ENCODE peak calls at places on chromosome 22, in ten cellular contexts. Y, C, V, Z, U, A, L, R, F and W are unnamed samples. For H3K4me1, the result is how much of the 10 kb centered on the place peaks cover.

GRCh38 chr22:35051791-35052190 is 14.2 kb upstream of the ISX start:
- DNase-seq in Y (no peak), C (no peak), V (no peak), Z (no peak), U (no peak), A (no peak), L (no peak), R (no peak), F (no peak), W (no peak)

GRCh38 chr22:45212306-45212709 is 28.4 kb downstream of the KIAA0930 start:
- DNase-seq in Y (peak), C (no peak), V (no peak), Z (no peak), U (peak), A (no peak), L (no peak), R (no peak), F (no peak), W (peak)

GRCh38 chr22:49810363-49811013 is 17.2 kb downstream of the BRD1 start:
- DNase-seq in Y (no peak), C (no peak), V (no peak), Z (no peak), U (no peak), A (no peak), L (no peak), R (no peak), F (no peak), W (peak)

GRCh38 chr22:20567371-20567847 is 60.0 kb downstream of the MED15 start:
- DNase-seq in Y (no peak), C (no peak), V (no peak), Z (no peak), U (peak), A (no peak), L (peak), R (no peak), F (no peak), W (no peak)

GRCh38 chr22:50490531-50491308 is 4.1 kb downstream of the MIOX start:
- DNase-seq in Y (peak), C (no peak), V (no peak), Z (peak), U (no peak), A (no peak), L (no peak), R (no peak), F (no peak), W (no peak)

GRCh38 chr22:50307891-50308596 is 598 bp upstream of the PLXNB2 start:
- DNase-seq in Y (no peak), C (no peak), V (no peak), Z (no peak), U (peak), A (no peak), L (no peak), R (no peak), F (no peak), W (no peak)

GRCh38 chr22:25940479-25940878 is 198.5 kb downstream of the MYO18B start:
- DNase-seq in Y (no peak), C (no peak), V (no peak), Z (no peak), U (no peak), A (no peak), L (no peak), R (no peak), F (no peak), W (no peak)

GRCh38 chr22:45096256-45096907 is 67.3 kb upstream of the NUP50 start:
- DNase-seq in Y (peak), C (peak), V (peak), Z (peak), U (no peak), A (peak), L (peak), R (no peak), F (peak), W (peak)

GRCh38 chr22:45544588-45545170 is 42.0 kb downstream of the FBLN1 start:
- DNase-seq in Y (no peak), C (no peak), V (no peak), Z (no peak), U (no peak), A (no peak), L (no peak), R (no peak), F (no peak), W (no peak)

GRCh38 chr22:49918911-49919881 is 762 bp downstream of the CRELD2 start:
- DNase-seq in Y (no peak), C (no peak), V (no peak), Z (no peak), U (no peak), A (no peak), L (no peak), R (no peak), F (no peak), W (no peak)

GRCh38 chr22:44869196-44869595 is 116.8 kb downstream of the ARHGAP8 start:
- DNase-seq in Y (no peak), C (no peak), V (no peak), Z (no peak), U (no peak), A (no peak), L (peak), R (no peak), F (no peak), W (no peak)

GRCh38 chr22:37425800-37426531 is 1.3 kb downstream of the ELFN2 start:
- DNase-seq in Y (peak), C (no peak), V (no peak), Z (peak), U (no peak), A (no peak), L (no peak), R (no peak), F (no peak), W (no peak)

GRCh38 chr22:46139895-46140350 is 10.4 kb upstream of the PPARA start:
- DNase-seq in Y (no peak), C (no peak), V (peak), Z (no peak), U (no peak), A (no peak), L (no peak), R (no peak), F (no peak), W (no peak)

GRCh38 chr22:28710112-28710888 is 30.7 kb upstream of the TTC28 start:
- DNase-seq in Y (peak), C (no peak), V (no peak), Z (no peak), U (no peak), A (no peak), L (peak), R (no peak), F (no peak), W (no peak)

GRCh38 chr22:18024956-18025720 is 777 bp upstream of the MICAL3 start:
- DNase-seq in Y (no peak), C (no peak), V (no peak), Z (peak), U (no peak), A (no peak), L (no peak), R (no peak), F (no peak), W (no peak)

GRCh38 chr22:19229600-19229999 is 51.1 kb upstream of the SLC25A1 start:
- DNase-seq in Y (no peak), C (no peak), V (no peak), Z (no peak), U (no peak), A (no peak), L (no peak), R (no peak), F (no peak), W (no peak)

GRCh38 chr22:25495286-25495685 is 69.2 kb upstream of the GRK3 start:
- DNase-seq in Y (peak), C (no peak), V (no peak), Z (no peak), U (no peak), A (no peak), L (no peak), R (no peak), F (no peak), W (no peak)

GRCh38 chr22:20222764-20223420 is 45.2 kb downstream of the RTN4R start:
- DNase-seq in Y (no peak), C (no peak), V (no peak), Z (no peak), U (no peak), A (no peak), L (no peak), R (no peak), F (no peak), W (no peak)

GRCh38 chr22:46578824-46579561 is 41.2 kb upstream of the GRAMD4 start:
- DNase-seq in Y (peak), C (no peak), V (peak), Z (no peak), U (peak), A (no peak), L (no peak), R (no peak), F (no peak), W (no peak)

GRCh38 chr22:22836635-22837034 is 51.0 kb upstream of the IGLL5 start:
- DNase-seq in Y (no peak), C (no peak), V (no peak), Z (no peak), U (no peak), A (no peak), L (no peak), R (no peak), F (no peak), W (peak)

GRCh38 chr22:31818481-31819392 is 64.9 kb downstream of the DEPDC5 start:
- DNase-seq in Y (no peak), C (no peak), V (no peak), Z (no peak), U (no peak), A (no peak), L (peak), R (no peak), F (no peak), W (no peak)

GRCh38 chr22:46701262-46701661 is 36.8 kb downstream of the CERK start:
- DNase-seq in Y (no peak), C (no peak), V (no peak), Z (no peak), U (no peak), A (no peak), L (no peak), R (no peak), F (no peak), W (no peak)

GRCh38 chr22:35310556-35311550 is 11.2 kb downstream of the TOM1 start:
- DNase-seq in Y (peak), C (no peak), V (peak), Z (no peak), U (no peak), A (no peak), L (peak), R (no peak), F (no peak), W (no peak)

GRCh38 chr22:38614331-38615122 is 41.7 kb downstream of the FAM227A start:
- DNase-seq in Y (no peak), C (no peak), V (no peak), Z (no peak), U (no peak), A (no peak), L (no peak), R (no peak), F (no peak), W (peak)

GRCh38 chr22:37330200-37331033 is 48.1 kb downstream of the CYTH4 start:
- DNase-seq in Y (peak), C (peak), V (peak), Z (peak), U (no peak), A (peak), L (peak), R (no peak), F (peak), W (no peak)

GRCh38 chr22:18999416-18999815 is 63.3 kb upstream of the PRODH start:
- DNase-seq in Y (no peak), C (no peak), V (no peak), Z (no peak), U (no peak), A (no peak), L (no peak), R (no peak), F (no peak), W (no peak)

GRCh38 chr22:46087816-46088277 is 62.5 kb upstream of the PPARA start:
- DNase-seq in Y (peak), C (no peak), V (peak), Z (no peak), U (peak), A (no peak), L (no peak), R (no peak), F (no peak), W (peak)

GRCh38 chr22:23826510-23827350 is 12.1 kb downstream of the DERL3 start:
- DNase-seq in Y (peak), C (no peak), V (no peak), Z (no peak), U (peak), A (no peak), L (no peak), R (no peak), F (no peak), W (peak)

GRCh38 chr22:30292069-30292970 is 3.0 kb upstream of the CASTOR1 start:
- DNase-seq in Y (no peak), C (no peak), V (no peak), Z (no peak), U (no peak), A (no peak), L (no peak), R (no peak), F (no peak), W (no peak)
- H3K27ac ChIP-seq in Y (no peak), C (no peak), V (peak), Z (no peak), U (peak), A (no peak), L (no peak), R (no peak), F (peak), W (no peak)

GRCh38 chr22:42437488-42438292 is 5.5 kb upstream of the NFAM1 start:
- DNase-seq in Y (peak), C (peak), V (peak), Z (peak), U (peak), A (peak), L (peak), R (peak), F (peak), W (peak)
- H3K4me3 ChIP-seq in Y (peak), C (peak), V (no peak), Z (peak), U (peak), A (peak), L (peak), R (peak), F (peak), W (peak)

DNA sequence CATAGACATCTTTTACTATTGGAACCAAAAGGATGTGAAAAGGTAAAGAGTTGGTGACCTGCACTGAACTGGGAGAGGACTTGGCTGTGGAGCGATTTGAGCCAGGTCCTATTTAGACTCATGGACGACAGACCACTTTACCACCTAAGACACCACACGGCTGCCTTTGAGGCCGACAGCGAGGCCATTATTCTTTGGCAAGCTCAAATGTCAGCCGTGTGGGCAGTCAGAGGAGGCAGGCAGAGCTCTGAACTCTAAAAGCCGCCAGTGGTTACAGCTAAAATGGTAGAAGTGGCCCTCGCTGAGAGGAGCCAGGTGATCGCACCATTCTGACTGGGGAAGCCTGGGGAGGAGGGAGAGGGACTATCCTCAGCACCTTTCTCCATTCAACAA is 50.5 kb downstream of the SCUBE1 start:
- DNase-seq in Y (no peak), C (no peak), V (no peak), Z (no peak), U (no peak), A (no peak), L (no peak), R (no peak), F (no peak), W (no peak)
- H3K4me1 ChIP-seq in Y (half or more), C (under half), V (under half), Z (under half), U (under half), A (under half), L (under half), R (under half), F (under half), W (under half)

DNA sequence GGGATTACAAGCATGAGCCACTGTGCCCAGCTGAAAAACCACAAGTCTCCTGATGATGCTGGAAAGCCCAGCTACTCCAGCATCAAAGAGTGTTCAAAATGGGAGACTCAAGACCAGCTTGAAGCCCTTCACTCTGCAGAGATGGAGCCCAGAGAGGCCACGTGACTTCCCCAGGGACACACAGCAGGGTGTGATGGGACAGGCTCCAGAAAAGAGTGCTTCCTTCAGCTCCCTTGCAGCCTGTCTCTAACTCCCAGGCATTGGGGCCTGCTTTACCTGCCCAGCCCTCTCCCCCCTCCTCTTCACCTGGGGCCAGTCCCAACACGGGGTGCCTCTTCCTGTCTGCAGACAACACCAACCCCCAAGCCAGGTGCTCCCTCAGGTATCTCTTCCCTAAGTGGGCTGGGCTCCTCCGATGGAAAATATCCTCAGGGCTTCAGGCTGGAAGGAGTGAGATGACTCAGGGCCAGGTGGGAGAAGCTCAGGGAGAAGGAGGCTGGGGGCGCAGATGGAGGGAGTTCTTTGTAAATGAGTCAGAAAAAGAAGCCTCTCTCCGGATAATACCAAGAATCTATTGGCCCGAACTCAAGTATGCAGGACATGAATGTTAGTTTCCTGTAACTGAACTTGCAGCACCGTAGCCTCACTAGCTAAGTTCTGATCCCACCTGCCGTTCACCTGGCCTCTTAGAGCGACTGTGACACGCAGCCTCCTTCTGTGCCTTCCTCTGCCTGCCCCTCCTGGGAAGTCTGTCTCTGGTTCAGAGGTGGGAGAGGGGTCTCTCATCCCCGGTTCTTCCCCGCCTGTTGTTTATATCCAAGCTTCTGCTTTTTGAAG is 326.6 kb downstream of the MN1 start:
- DNase-seq in Y (peak), C (peak), V (no peak), Z (no peak), U (no peak), A (no peak), L (peak), R (no peak), F (no peak), W (peak)
- H3K27ac ChIP-seq in Y (peak), C (peak), V (no peak), Z (no peak), U (no peak), A (no peak), L (peak), R (no peak), F (no peak), W (peak)